ENCODE peak calls at places on chromosome 6, in seven cellular contexts. W is Panc1, P is heart left ventricle, I is psoas muscle, F is HFFc6, K is body of pancreas, C is fibroblast of the aortic adventitia. V is an unnamed sample.

GRCh38 chr6:72716916-72717315 is 95.1 kb downstream of the KCNQ5 start:
- DNase-seq in F (no peak), W (no peak), C (no peak), P (no peak), I (no peak), K (no peak), V (no peak)

GRCh38 chr6:134797400-134798113 is 152.3 kb downstream of the ALDH8A1 start:
- DNase-seq in W (no peak), C (no peak), I (no peak), P (no peak), K (no peak), F (no peak), V (no peak)

GRCh38 chr6:52262620-52263344 is 18.5 kb upstream of the IL17F start:
- DNase-seq in P (no peak), F (no peak), I (no peak), C (no peak), W (no peak), K (no peak), V (no peak)

GRCh38 chr6:80503660-80504059 is 397.2 kb downstream of the BCKDHB start:
- DNase-seq in I (no peak), W (no peak), F (no peak), C (no peak), P (no peak), K (no peak), V (no peak)

GRCh38 chr6:111774346-111774703 is 98.9 kb downstream of the FYN start:
- DNase-seq in K (no peak), P (no peak), F (no peak), I (no peak), W (no peak), C (peak), V (no peak)

GRCh38 chr6:142551145-142551811 is 249.5 kb downstream of the ADGRG6 start:
- DNase-seq in W (no peak), P (no peak), F (peak), I (no peak), K (no peak), C (no peak), V (no peak)

GRCh38 chr6:74840953-74841352 is 364.9 kb downstream of the COL12A1 start:
- DNase-seq in F (no peak), C (no peak), W (no peak), P (no peak), K (no peak), I (no peak), V (no peak)

GRCh38 chr6:130829333-130829910 is 2.2 kb downstream of the SMLR1 start:
- DNase-seq in I (no peak), K (no peak), C (no peak), F (no peak), P (no peak), W (no peak), V (no peak)

GRCh38 chr6:42958125-42958524 is 2.4 kb upstream of the GNMT start:
- DNase-seq in W (no peak), K (no peak), P (no peak), C (no peak), F (no peak), I (no peak), V (no peak)

GRCh38 chr6:13303668-13304017 is 24.7 kb downstream of the TBC1D7 start:
- DNase-seq in P (peak), F (peak), C (peak), K (peak), W (no peak), I (peak), V (peak)

DNA sequence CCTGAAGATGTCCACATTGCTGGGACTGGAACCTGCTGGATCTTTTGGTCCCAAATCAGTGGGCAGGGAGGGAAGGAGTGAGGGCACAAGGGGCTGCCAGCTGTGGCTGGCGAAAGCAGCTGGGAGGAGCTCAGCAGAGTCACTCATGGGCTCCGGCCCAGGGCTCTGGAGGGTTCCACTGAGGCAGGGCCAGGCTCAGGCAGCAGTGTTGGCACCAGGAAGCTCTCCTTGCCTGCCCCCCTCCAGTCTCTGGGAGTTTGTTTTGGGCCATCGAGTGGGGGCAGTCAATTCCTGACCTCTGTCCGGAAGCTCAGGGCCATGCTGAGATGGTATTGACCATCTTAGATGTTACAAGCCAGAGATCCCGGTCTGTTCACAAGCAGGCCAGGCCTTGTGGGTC is 39.1 kb upstream of the IRF4 start:
- DNase-seq in K (no peak), W (no peak), F (no peak), I (no peak), P (no peak), C (no peak), V (no peak)
- TF ChIP-seq CTCF in K (no peak), W (no peak), F (no peak), I (no peak), P (no peak), C (no peak), V (no peak)

DNA sequence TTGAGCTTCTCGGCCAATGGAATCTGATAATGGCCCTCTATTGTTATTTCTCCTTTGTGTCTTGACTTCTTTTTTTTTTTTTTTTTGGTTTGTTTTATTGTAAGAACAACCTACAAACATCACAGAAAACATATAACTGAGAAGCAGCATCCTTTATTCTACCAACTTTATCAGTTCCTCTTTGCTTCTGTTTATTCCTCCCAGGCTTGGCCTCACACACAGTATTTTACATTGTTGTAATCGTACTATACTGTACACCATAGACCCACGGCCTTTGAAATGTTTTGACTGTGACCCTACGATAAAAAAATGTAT is 558 bp upstream of the CCDC167 start:
- DNase-seq in I (no peak), P (no peak), W (no peak), C (no peak), F (no peak), K (no peak), V (no peak)
- TF ChIP-seq CTCF in I (no peak), P (no peak), W (no peak), C (no peak), F (no peak), K (no peak), V (no peak)

GRCh38 chr6:3835055-3835731 is 14.0 kb upstream of the FAM50B start:
- DNase-seq in K (peak), F (no peak), C (peak), P (no peak), W (no peak), I (peak), V (peak)
- TF ChIP-seq CTCF in K (no peak), F (no peak), C (no peak), P (no peak), W (peak), I (peak), V (no peak)

DNA sequence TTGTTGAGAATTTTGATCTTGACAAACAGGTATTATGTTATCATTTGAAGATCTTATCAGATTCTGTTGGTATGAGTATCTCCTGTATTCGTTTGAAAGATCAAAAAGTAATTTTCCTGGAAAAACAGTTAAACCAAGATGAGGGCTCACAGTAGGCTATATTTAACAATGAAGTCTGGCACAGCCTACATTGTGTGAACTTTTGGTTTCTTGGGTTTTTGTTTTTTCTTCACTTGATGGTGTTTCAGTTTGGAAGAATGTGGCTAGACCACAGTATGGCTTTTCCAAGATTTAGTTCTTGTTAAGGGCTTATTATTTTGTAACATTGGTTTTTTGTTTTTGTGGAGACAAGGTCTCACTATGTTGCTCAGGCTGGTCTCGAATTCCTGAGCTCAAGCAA is 306.4 kb downstream of the CDKAL1 start:
- DNase-seq in W (no peak), I (no peak), K (no peak), C (peak), F (peak), P (no peak), V (no peak)
- TF ChIP-seq CTCF in W (no peak), I (no peak), K (no peak), C (no peak), F (no peak), P (no peak), V (no peak)